ENCODE peak calls at places on chromosome 11, in four cellular contexts. H is kidney, O is mammary epithelial cell, K is GM23338. M is an unnamed sample.

GRCh38 chr11:58992489-58992888 is 53.2 kb downstream of the GLYATL1 start:
- DNase-seq in H (no peak), O (no peak), K (no peak), M (no peak)

GRCh38 chr11:46210133-46210636 is 67.3 kb upstream of the CREB3L1 start:
- DNase-seq in H (no peak), O (peak), K (no peak), M (peak)

GRCh38 chr11:118305726-118306125 is 1.2 kb downstream of the CD3E start:
- DNase-seq in H (no peak), O (no peak), K (no peak), M (peak)

GRCh38 chr11:33869511-33870422 is 22.1 kb downstream of the LMO2 start:
- DNase-seq in H (peak), O (peak), K (peak), M (peak)

GRCh38 chr11:105022998-105023397 is at the start of gene CASP5:
- DNase-seq in H (no peak), O (no peak), K (no peak), M (peak)

GRCh38 chr11:94310191-94310875 is 6.0 kb downstream of the IZUMO1R start:
- DNase-seq in H (no peak), O (no peak), K (no peak), M (no peak)

GRCh38 chr11:16925495-16926065 is 88.6 kb downstream of the PLEKHA7 start:
- DNase-seq in H (peak), O (peak), K (peak), M (peak)

GRCh38 chr11:27968461-27968860 is 139.5 kb downstream of the KIF18A start:
- DNase-seq in H (no peak), O (no peak), K (no peak), M (no peak)

GRCh38 chr11:12076840-12077534 is 33.4 kb upstream of the MICAL2 start:
- DNase-seq in H (no peak), O (no peak), K (no peak), M (no peak)

GRCh38 chr11:35235944-35236666 is 97.1 kb downstream of the CD44 start:
- DNase-seq in H (no peak), O (peak), K (no peak), M (peak)

GRCh38 chr11:2393111-2393868 is 7.3 kb upstream of the TSSC4 start:
- DNase-seq in H (peak), O (no peak), K (no peak), M (no peak)

GRCh38 chr11:46745328-46745727 is 26.3 kb downstream of the F2 start:
- DNase-seq in H (peak), O (no peak), K (no peak), M (no peak)

GRCh38 chr11:50214376-50214775 is 181.7 kb downstream of the OR4C45 start:
- DNase-seq in H (no peak), O (no peak), K (no peak), M (no peak)

GRCh38 chr11:7892751-7893356 is 38.2 kb downstream of the OR10A6 start:
- DNase-seq in H (no peak), O (peak), K (peak), M (peak)

GRCh38 chr11:62774407-62774806 is 3.2 kb downstream of the TAF6L start:
- DNase-seq in H (peak), O (no peak), K (no peak), M (no peak)

GRCh38 chr11:72039108-72039850 is 40.6 kb downstream of the IL18BP start:
- DNase-seq in H (no peak), O (no peak), K (peak), M (peak)

GRCh38 chr11:80031014-80031565 is 590.3 kb upstream of the TENM4 start:
- DNase-seq in H (no peak), O (no peak), K (no peak), M (peak)

GRCh38 chr11:66324626-66325025 is 7.8 kb upstream of the CD248 start:
- DNase-seq in H (no peak), O (no peak), K (no peak), M (no peak)

GRCh38 chr11:36292311-36292722 is 3.1 kb upstream of the COMMD9 start:
- DNase-seq in H (no peak), O (peak), K (peak), M (peak)

GRCh38 chr11:71451596-71452353 is 1.2 kb upstream of the NADSYN1 start:
- DNase-seq in H (peak), O (no peak), K (peak), M (peak)

DNA sequence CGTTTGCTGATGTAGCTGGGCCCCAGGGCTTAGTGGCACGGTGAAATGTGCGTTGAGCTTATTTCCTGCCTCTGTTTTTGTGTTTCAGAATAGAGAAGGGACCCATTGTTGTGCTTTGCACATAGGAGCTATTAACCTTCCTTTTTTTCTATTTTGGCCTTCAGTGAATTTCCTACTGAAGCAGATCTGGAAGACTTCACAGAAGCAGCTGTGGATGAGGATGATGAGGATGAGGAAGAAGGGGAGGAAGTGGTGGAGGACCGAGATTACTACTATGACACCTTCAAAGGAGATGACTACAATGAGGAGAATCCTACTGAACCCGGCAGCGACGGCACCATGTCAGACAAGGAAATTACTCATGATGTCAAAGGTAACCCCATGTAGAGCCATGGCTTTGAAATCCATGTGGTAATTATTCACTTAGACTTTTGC is 37.4 kb upstream of the ST14 start:
- DNase-seq in H (no peak), O (peak), K (no peak), M (no peak)
- H3K27ac ChIP-seq in H (no peak), O (no peak), K (no peak), M (no peak)

DNA sequence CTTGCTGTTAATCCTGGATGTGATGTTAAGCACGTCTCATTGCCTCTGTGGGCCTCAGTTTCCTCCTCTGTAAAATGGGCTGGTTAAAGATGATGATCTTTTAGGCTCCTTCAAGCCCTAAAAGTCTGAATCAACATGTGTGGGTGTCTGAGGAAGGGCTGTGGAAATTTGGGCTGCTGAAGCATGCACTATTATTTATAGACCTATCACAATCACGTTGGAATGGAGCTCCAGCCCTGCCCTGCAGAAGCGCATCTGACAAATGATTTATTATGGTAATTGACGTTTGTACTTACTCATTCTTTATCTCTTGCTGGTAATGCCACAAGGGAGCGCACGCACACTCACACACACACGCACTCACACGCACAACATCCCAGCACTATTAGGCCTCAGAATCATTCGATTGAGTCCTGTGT is 20.4 kb downstream of the P2RX3 start:
- DNase-seq in H (no peak), O (no peak), K (no peak), M (peak)
- H3K27ac ChIP-seq in H (no peak), O (no peak), K (no peak), M (no peak)

GRCh38 chr11:124760806-124761205 is 1.3 kb downstream of the ESAM start:
- DNase-seq in H (no peak), O (no peak), K (no peak), M (no peak)

GRCh38 chr11:124763156-124763947 is 1.3 kb upstream of the ESAM start:
- DNase-seq in H (peak), O (peak), K (peak), M (peak)

GRCh38 chr11:124761301-124762021 is 629 bp downstream of the ESAM start:
- DNase-seq in H (no peak), O (no peak), K (peak), M (no peak)

GRCh38 chr11:124762077-124762623 is at the start of gene ESAM:
- DNase-seq in H (peak), O (no peak), K (peak), M (peak)

DNA sequence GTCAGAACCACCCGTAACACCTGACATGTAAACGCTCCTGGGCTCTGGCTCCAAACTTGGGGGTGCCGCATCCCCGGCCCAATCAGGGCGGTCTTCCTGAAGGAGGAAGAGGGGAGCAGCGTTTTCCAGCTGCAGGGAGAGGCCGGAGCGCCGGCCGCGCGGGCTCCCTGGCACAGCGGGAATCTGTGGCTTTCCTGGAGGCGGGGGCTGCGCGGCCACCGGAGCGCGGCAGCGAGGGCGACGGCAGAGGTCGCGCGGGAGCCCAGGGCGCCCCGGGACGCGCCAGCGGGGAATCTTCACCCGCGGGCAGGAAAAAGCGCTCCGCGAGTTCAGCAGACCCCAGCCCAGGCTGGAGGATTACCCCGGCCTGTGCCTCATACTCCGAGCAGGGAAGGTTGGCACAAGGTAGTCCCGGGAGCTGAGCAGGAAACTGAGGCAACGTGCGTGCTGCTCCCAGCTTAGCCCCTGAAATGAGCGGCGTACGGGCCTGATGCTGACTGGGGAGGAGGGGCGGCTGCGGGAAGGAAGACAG is 600 bp upstream of the ESAM start:
- DNase-seq in H (peak), O (no peak), K (no peak), M (peak)
- H3K27ac ChIP-seq in H (peak), O (no peak), K (no peak), M (peak)

DNA sequence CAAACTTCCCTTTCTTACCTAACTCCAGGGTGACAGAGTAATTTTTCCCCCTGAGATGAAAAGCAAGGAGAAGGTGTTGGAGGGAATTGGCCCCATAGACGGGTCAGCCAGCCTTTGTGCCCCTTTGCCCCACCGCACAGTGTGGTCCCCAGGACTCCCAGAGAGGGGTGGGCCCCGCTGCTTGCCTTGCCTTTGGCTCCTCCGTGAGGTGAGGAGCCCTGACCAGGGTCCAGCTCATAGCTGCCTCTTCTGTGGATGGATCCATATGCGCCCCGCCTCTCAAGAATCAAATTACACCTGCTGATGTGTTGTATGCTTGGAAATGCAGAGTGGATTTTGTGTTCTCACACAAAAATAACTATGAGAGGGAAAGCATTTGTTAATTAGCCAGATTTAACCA is 27.1 kb upstream of the SORL1-AS1 start:
- DNase-seq in H (no peak), O (no peak), K (no peak), M (no peak)
- H3K27ac ChIP-seq in H (no peak), O (no peak), K (peak), M (no peak)

GRCh38 chr11:122213111-122213510 is 97.1 kb upstream of the BLID start:
- DNase-seq in H (no peak), O (no peak), K (no peak), M (no peak)
- H3K27ac ChIP-seq in H (no peak), O (no peak), K (no peak), M (no peak)

GRCh38 chr11:10597877-10598341 is 29.4 kb upstream of the LYVE1 start:
- DNase-seq in H (no peak), O (no peak), K (no peak), M (no peak)
- H3K27ac ChIP-seq in H (peak), O (no peak), K (no peak), M (no peak)

M was measured in small intestine.